ENCODE peak calls at places on chromosomes 13 and 19, in four cellular contexts. V, J, O and K are unnamed samples.

GRCh38 chr13:22227895-22228294 is 557.0 kb downstream of the FGF9 start:
- DNase-seq in J (no peak), V (no peak), O (no peak), K (no peak)

GRCh38 chr13:51249767-51250741 is 27.9 kb downstream of the FAM124A start:
- DNase-seq in V (no peak), O (no peak), J (no peak), K (no peak)

GRCh38 chr19:9848060-9848459 is 12.9 kb downstream of the PIN1 start:
- DNase-seq in V (no peak), O (peak; percentile 37), J (no peak), K (peak; percentile 82)

GRCh38 chr13:38582133-38582532 is 104.7 kb upstream of the FREM2 start:
- DNase-seq in V (peak; percentile 5), J (peak; percentile 72), O (peak; percentile 30), K (peak; percentile 35)

GRCh38 chr13:77323858-77324257 is 3.0 kb downstream of the MYCBP2 start:
- DNase-seq in V (no peak), O (no peak), J (no peak), K (no peak)

GRCh38 chr13:21616205-21616604 is 12.2 kb upstream of the MICU2 start:
- DNase-seq in V (no peak), J (no peak), O (no peak), K (no peak)

GRCh38 chr19:485583-486236 is 10.6 kb upstream of the MADCAM1 start:
- DNase-seq in V (no peak), O (no peak), J (peak; percentile 83), K (peak; percentile 52)

GRCh38 chr13:102758842-102759241 is 14.7 kb downstream of the TEX30 start:
- DNase-seq in V (no peak), J (no peak), O (no peak), K (no peak)

GRCh38 chr19:9848761-9849160 is 13.6 kb downstream of the PIN1 start:
- DNase-seq in O (no peak), V (no peak), J (no peak), K (peak; percentile 86)

GRCh38 chr19:19337120-19337519 is 16.5 kb downstream of the MAU2 start:
- DNase-seq in O (no peak), V (no peak), J (no peak), K (no peak)

GRCh38 chr13:39306639-39307589 is 268.7 kb downstream of the NHLRC3 start:
- DNase-seq in V (no peak), J (no peak), O (no peak), K (no peak)

GRCh38 chr13:44523176-44524017 is 52.7 kb downstream of the TSC22D1 start:
- DNase-seq in J (no peak), O (no peak), V (peak; percentile 2), K (no peak)

GRCh38 chr13:114203536-114203935 is 24.5 kb downstream of the CFAP97D2 start:
- DNase-seq in J (no peak), V (no peak), O (no peak), K (no peak)

GRCh38 chr13:76610819-76611415 is 275.3 kb downstream of the KCTD12 start:
- DNase-seq in O (no peak), J (peak; percentile 55), V (no peak), K (no peak)

GRCh38 chr13:114134944-114135610 is 2.7 kb upstream of the RASA3 start:
- DNase-seq in O (no peak), J (no peak), V (no peak), K (no peak)

GRCh38 chr19:2477732-2478191 is 1.8 kb downstream of the GADD45B start:
- DNase-seq in V (no peak), J (no peak), O (no peak), K (peak; percentile 40)

GRCh38 chr19:12159773-12160414 is 3.0 kb upstream of the ZNF136 start:
- DNase-seq in V (no peak), J (no peak), O (peak; percentile 19), K (no peak)

GRCh38 chr13:39811696-39812095 is 156.2 kb downstream of the COG6 start:
- DNase-seq in J (no peak), V (no peak), O (no peak), K (no peak)